ENCODE peak calls at places on chromosomes 16 and 17, in four cellular contexts. E, T, Z and V are unnamed samples.

GRCh38 chr17:9158545-9159452 is 137.5 kb downstream of the NTN1 start:
- DNase-seq in T (no peak), E (no peak), Z (no peak), V (no peak)

GRCh38 chr17:8162232-8162996 is at the start of gene VAMP2:
- DNase-seq in Z (no peak), T (no peak), E (peak; percentile 59), V (no peak)

GRCh38 chr17:37293770-37294169 is 82.0 kb upstream of the C17orf78 start:
- DNase-seq in Z (no peak), T (no peak), E (no peak), V (no peak)

GRCh38 chr16:68313116-68313515 is 2.3 kb downstream of the PRMT7 start:
- DNase-seq in T (no peak), E (no peak), Z (no peak), V (no peak)

GRCh38 chr17:42647778-42648177 is 11.3 kb upstream of the TUBG2 start:
- DNase-seq in T (no peak), E (no peak), Z (peak; percentile 46), V (no peak)

GRCh38 chr17:60079401-60079861 is 710 bp upstream of the HEATR6 start:
- DNase-seq in Z (no peak), T (no peak), E (no peak), V (no peak)

GRCh38 chr17:15913826-15914225 is 31.1 kb upstream of the ADORA2B start:
- DNase-seq in T (no peak), Z (no peak), E (no peak), V (no peak)

GRCh38 chr17:45873728-45874127 is 20.6 kb upstream of the MAPT start:
- DNase-seq in Z (no peak), E (no peak), T (no peak), V (no peak)

GRCh38 chr17:3888343-3889171 is 4.3 kb downstream of the CAMKK1 start:
- DNase-seq in T (no peak), Z (no peak), E (peak; percentile 82), V (no peak)

GRCh38 chr16:1188781-1189189 is 35.9 kb downstream of the CACNA1H start:
- DNase-seq in T (peak; percentile 74), Z (no peak), E (peak; percentile 85), V (peak; percentile 3)

GRCh38 chr17:7192271-7192937 is 13.2 kb upstream of the ASGR1 start:
- DNase-seq in Z (no peak), T (no peak), E (no peak), V (no peak)

GRCh38 chr16:81327483-81328196 is 12.9 kb downstream of the GAN start:
- DNase-seq in Z (no peak), E (no peak), T (no peak), V (no peak)

GRCh38 chr17:10875411-10875810 is 37.5 kb upstream of the PIRT start:
- DNase-seq in E (peak; percentile 10), Z (no peak), T (no peak), V (no peak)

GRCh38 chr17:79039171-79039570 is 15.2 kb downstream of the C1QTNF1 start:
- DNase-seq in Z (no peak), E (no peak), T (no peak), V (no peak)

GRCh38 chr17:70172449-70172848 is 3.1 kb downstream of the KCNJ2 start:
- DNase-seq in E (no peak), T (no peak), Z (no peak), V (no peak)

GRCh38 chr16:56367764-56368163 is 57.6 kb downstream of the AMFR start:
- DNase-seq in T (no peak), E (no peak), Z (no peak), V (no peak)

GRCh38 chr16:19898924-19899604 is 14.4 kb upstream of the GPRC5B start:
- DNase-seq in T (peak; percentile 49), E (peak; percentile 59), Z (no peak), V (peak; percentile 44)

GRCh38 chr16:57838161-57838560 is 35.9 kb upstream of the KIFC3 start:
- DNase-seq in T (no peak), E (no peak), Z (no peak), V (no peak)

GRCh38 chr16:75027520-75028300 is 28.9 kb downstream of the ZNRF1 start:
- DNase-seq in Z (no peak), T (no peak), E (no peak), V (no peak)

GRCh38 chr17:58081641-58082340 is 1.4 kb upstream of the DYNLL2 start:
- DNase-seq in E (no peak), Z (no peak), T (no peak), V (no peak)

GRCh38 chr17:41814195-41814594 is 1.4 kb downstream of the FKBP10 start:
- DNase-seq in E (no peak), T (no peak), Z (no peak), V (no peak)

GRCh38 chr17:921161-921560 is 58.4 kb downstream of the NXN start:
- DNase-seq in Z (no peak), E (no peak), T (no peak), V (no peak)

GRCh38 chr16:67939507-67940435 is 3.1 kb upstream of the PSMB10 start:
- DNase-seq in E (no peak), T (no peak), Z (no peak), V (peak; percentile 65)

GRCh38 chr17:45904886-45905285 is 10.5 kb downstream of the MAPT start:
- DNase-seq in Z (no peak), E (no peak), T (no peak), V (no peak)

GRCh38 chr17:34740516-34740915 is 161.1 kb downstream of the TMEM132E start:
- DNase-seq in E (no peak), T (no peak), Z (no peak), V (no peak)

GRCh38 chr17:39527220-39527813 is 66.0 kb downstream of the CDK12 start:
- DNase-seq in E (peak; percentile 27), Z (no peak), T (no peak), V (peak; percentile 15)

GRCh38 chr17:51507444-51507843 is 247.1 kb downstream of the UTP18 start:
- DNase-seq in Z (no peak), E (no peak), T (no peak), V (no peak)

GRCh38 chr17:7018331-7018964 is 4.4 kb upstream of the BCL6B start:
- DNase-seq in Z (no peak), T (no peak), E (no peak), V (no peak)

GRCh38 chr16:19348578-19349315 is 63.2 kb downstream of the CLEC19A start:
- DNase-seq in Z (no peak), T (no peak), E (no peak), V (no peak)

GRCh38 chr16:74724820-74725549 is 24.3 kb upstream of the MLKL start:
- DNase-seq in E (no peak), T (no peak), Z (no peak), V (no peak)

GRCh38 chr16:16191493-16192167 is 31.7 kb downstream of the ABCC6 start:
- DNase-seq in T (no peak), E (no peak), Z (no peak), V (no peak)

GRCh38 chr16:73396556-73396955 is 348.6 kb upstream of the ZFHX3 start:
- DNase-seq in T (no peak), E (no peak), Z (no peak), V (peak; percentile 16)
- TF ChIP-seq SPI1 in T (no peak), E (no peak), Z (no peak), V (peak; percentile 81)

GRCh38 chr16:85029413-85029794 is 1.8 kb downstream of the KIAA0513 start:
- DNase-seq in T (peak; percentile 47), E (peak; percentile 73), Z (peak; percentile 20), V (no peak)
- TF ChIP-seq SPI1 in T (no peak), E (no peak), Z (no peak), V (no peak)

GRCh38 chr17:73091770-73092517 is 544 bp downstream of the SLC39A11 start:
- DNase-seq in Z (no peak), E (peak; percentile 64), T (no peak), V (peak; percentile 67)
- TF ChIP-seq SPI1 in Z (no peak), E (no peak), T (no peak), V (peak; percentile 52)

GRCh38 chr17:5854871-5855554 is 215.2 kb upstream of the WSCD1 start:
- DNase-seq in Z (no peak), E (no peak), T (no peak), V (no peak)
- TF ChIP-seq SPI1 in Z (no peak), E (no peak), T (no peak), V (no peak)

GRCh38 chr17:80471922-80472321 is 4.5 kb downstream of the NPTX1 start:
- DNase-seq in T (no peak), E (no peak), Z (no peak), V (no peak)

GRCh38 chr17:80468222-80468621 is 8.2 kb downstream of the NPTX1 start:
- DNase-seq in T (no peak), Z (no peak), E (peak; percentile 76), V (no peak)

GRCh38 chr17:80468781-80469533 is 7.5 kb downstream of the NPTX1 start:
- DNase-seq in T (no peak), E (no peak), Z (no peak), V (no peak)

GRCh38 chr17:80470603-80471002 is 5.8 kb downstream of the NPTX1 start:
- DNase-seq in T (no peak), Z (no peak), E (no peak), V (no peak)

DNA sequence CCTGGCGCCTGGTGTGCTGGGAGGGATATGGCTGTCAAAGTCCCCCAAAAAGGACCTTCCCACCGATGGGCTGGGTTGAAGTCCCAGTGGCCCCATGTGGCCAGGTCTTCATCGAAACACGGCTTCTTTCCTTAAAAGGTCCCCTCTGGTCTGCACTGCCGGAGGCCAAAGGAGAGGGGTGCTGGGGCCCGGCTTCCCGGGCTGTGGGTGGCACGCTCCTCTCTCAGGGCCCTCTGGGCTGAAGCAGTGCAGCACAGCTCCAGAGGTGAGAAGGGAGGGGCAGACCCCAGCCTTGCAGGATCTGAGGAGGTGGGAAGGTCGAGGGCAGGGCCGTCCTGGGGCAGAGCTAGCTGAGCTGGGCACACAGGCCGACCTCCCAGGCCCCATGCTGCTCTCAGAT is 6.7 kb downstream of the NPTX1 start:
- DNase-seq in E (no peak), T (no peak), Z (no peak), V (no peak)
- TF ChIP-seq SPI1 in E (no peak), T (no peak), Z (no peak), V (no peak)

DNA sequence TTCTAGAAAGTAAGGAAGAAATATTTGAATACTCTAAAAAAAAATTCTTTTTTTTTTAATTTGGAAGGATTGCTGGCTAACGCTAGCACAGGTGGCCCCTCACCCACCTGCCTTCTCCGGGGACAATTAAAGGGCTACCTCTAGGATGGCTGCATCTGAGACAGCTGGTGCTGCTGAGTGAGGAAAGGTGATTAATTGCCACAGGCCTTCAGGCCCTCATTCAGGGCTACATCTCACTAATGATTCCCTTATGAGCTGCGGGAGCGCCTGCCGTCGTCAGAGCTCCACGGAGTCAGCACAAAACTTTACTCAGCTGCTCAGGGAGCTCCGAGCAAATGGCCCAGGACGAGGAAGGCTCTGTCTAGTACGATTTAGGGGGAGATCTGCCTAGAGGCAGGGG is 27.0 kb upstream of the AKTIP start:
- DNase-seq in E (no peak), Z (no peak), T (no peak), V (no peak)
- TF ChIP-seq SPI1 in E (no peak), Z (no peak), T (no peak), V (no peak)

DNA sequence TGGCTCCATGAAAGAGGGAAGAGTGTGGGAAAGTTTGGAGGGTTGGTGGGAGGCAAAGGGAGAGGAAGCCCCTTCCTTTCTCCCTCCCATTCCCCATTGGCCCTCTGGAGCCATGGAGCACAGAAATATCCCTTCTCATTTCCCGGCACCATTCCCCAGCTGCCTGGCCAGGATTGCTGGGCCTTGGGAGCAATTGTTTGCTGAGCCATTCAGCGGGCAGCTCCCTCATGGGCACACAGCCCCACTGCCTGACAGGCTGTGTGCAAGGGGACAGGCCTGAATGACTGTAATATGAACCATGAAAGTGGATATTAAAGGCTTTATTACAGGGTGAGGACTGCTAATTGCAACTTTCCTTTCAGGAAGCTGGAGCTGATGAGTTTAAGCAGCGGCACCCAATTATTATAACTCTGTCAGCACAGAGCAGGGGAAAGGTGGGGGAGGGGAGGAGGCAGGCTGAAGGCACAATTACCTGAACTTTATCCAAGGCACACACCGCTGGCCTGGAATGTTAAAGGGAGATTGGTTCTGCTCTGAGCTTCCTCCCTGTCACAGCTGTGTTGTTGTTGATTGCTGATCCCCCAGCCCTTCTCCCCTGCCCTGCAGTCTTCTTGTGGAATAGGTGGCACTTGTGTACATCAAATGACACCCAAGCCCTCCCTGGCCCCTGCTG is 159.8 kb upstream of the SDK2 start:
- DNase-seq in E (no peak), T (no peak), Z (no peak), V (no peak)
- TF ChIP-seq SPI1 in E (no peak), T (no peak), Z (no peak), V (no peak)